ENCODE peak calls at places on chromosomes 12 and 14, in six cellular contexts. M is ascending aorta, B is adrenal gland, C is heart left ventricle, U is astrocyte, L is endothelial cell of umbilical vein. V is an unnamed sample.

GRCh38 chr12:75366629-75367028 is 24.3 kb upstream of the GLIPR1L2 start:
- DNase-seq in M (no peak), U (peak; percentile 59), L (peak; percentile 2), C (no peak), B (no peak), V (no peak)

GRCh38 chr14:59771577-59771976 is 99.0 kb downstream of the RTN1 start:
- DNase-seq in L (peak; percentile 70), C (no peak), B (no peak), M (no peak), U (peak; percentile 85), V (peak; percentile 76)

GRCh38 chr14:21476526-21476924 is 234 bp downstream of the RAB2B start:
- DNase-seq in L (no peak), U (peak; percentile 42), M (no peak), B (peak; percentile 85), C (peak; percentile 85), V (peak; percentile 69)

GRCh38 chr12:24760606-24761378 is 188.1 kb downstream of the BCAT1 start:
- DNase-seq in U (no peak), M (no peak), C (no peak), L (no peak), B (no peak), V (no peak)

GRCh38 chr12:77724367-77724957 is 106.2 kb upstream of the NAV3 start:
- DNase-seq in L (peak; percentile 61), B (no peak), M (no peak), C (peak; percentile 6), U (peak; percentile 37), V (peak; percentile 52)

GRCh38 chr14:89128616-89129015 is 288.4 kb downstream of the FOXN3 start:
- DNase-seq in L (no peak), U (no peak), B (no peak), M (no peak), C (no peak), V (no peak)

GRCh38 chr12:104048162-104048561 is 1.8 kb downstream of the GLT8D2 start:
- DNase-seq in U (no peak), L (no peak), B (no peak), M (no peak), C (no peak), V (no peak)

GRCh38 chr14:52064174-52064573 is 4.7 kb downstream of the NID2 start:
- DNase-seq in C (no peak), U (no peak), L (no peak), B (no peak), M (no peak), V (no peak)

GRCh38 chr12:62210422-62210821 is 49.8 kb upstream of the USP15 start:
- DNase-seq in M (no peak), L (peak; percentile 39), C (no peak), B (no peak), U (peak; percentile 12), V (peak; percentile 52)

GRCh38 chr12:114698566-114699163 is 14.7 kb upstream of the TBX3 start:
- DNase-seq in U (no peak), C (no peak), M (no peak), L (no peak), B (no peak), V (no peak)

GRCh38 chr12:121295746-121296617 is 527 bp downstream of the CAMKK2 start:
- DNase-seq in B (peak; percentile 37), L (peak; percentile 13), M (no peak), U (no peak), C (peak; percentile 33), V (no peak)

GRCh38 chr12:113794774-113795173 is 171.4 kb downstream of the RBM19 start:
- DNase-seq in L (no peak), C (no peak), B (no peak), U (no peak), M (no peak), V (no peak)

GRCh38 chr14:51118993-51119392 is 24.1 kb upstream of the TRIM9 start:
- DNase-seq in L (no peak), M (no peak), B (no peak), C (no peak), U (no peak), V (no peak)

GRCh38 chr14:38098074-38098846 is 109.4 kb upstream of the SSTR1 start:
- DNase-seq in M (no peak), C (no peak), U (peak; percentile 63), B (peak; percentile 17), L (no peak), V (peak; percentile 42)

GRCh38 chr14:53620325-53620716 is 336.3 kb downstream of the BMP4 start:
- DNase-seq in U (peak; percentile 57), C (no peak), L (no peak), B (no peak), M (no peak), V (no peak)

GRCh38 chr12:129186952-129187351 is 333.7 kb downstream of the GLT1D1 start:
- DNase-seq in C (no peak), L (no peak), U (no peak), B (no peak), M (no peak), V (no peak)

GRCh38 chr12:28535216-28535615 is 345.0 kb downstream of the CCDC91 start:
- DNase-seq in L (peak; percentile 14), C (no peak), B (no peak), U (peak; percentile 63), M (no peak), V (peak; percentile 9)

GRCh38 chr12:12645485-12645884 is 33.8 kb downstream of the CREBL2 start:
- DNase-seq in U (peak; percentile 14), L (peak; percentile 6), C (no peak), M (no peak), B (no peak), V (peak; percentile 22)

GRCh38 chr12:9906888-9907287 is 25.3 kb downstream of the CLEC2A start:
- DNase-seq in B (no peak), U (no peak), L (no peak), C (no peak), M (no peak), V (peak; percentile 24)

GRCh38 chr12:122006186-122006926 is 15.3 kb upstream of the BCL7A start:
- DNase-seq in U (no peak), L (no peak), M (no peak), C (no peak), B (no peak), V (no peak)

GRCh38 chr14:20631821-20632389 is 9.6 kb downstream of the OR6S1 start:
- DNase-seq in U (peak; percentile 20), C (peak; percentile 56), B (peak; percentile 63), M (no peak), L (peak; percentile 31), V (peak; percentile 50)

GRCh38 chr12:29537292-29537691 is 39.8 kb upstream of the OVCH1 start:
- DNase-seq in U (peak; percentile 64), L (peak; percentile 27), C (no peak), B (no peak), M (no peak), V (peak; percentile 90)

GRCh38 chr12:79407671-79408622 is 282.8 kb downstream of the PAWR start:
- DNase-seq in B (peak; percentile 67), L (peak; percentile 88), U (peak; percentile 79), M (no peak), C (peak; percentile 26), V (peak; percentile 79)

GRCh38 chr12:107115119-107115518 is 21.8 kb upstream of the CRY1 start:
- DNase-seq in L (no peak), B (no peak), U (no peak), C (no peak), M (no peak), V (no peak)

GRCh38 chr12:29350080-29350479 is 30.9 kb downstream of the ERGIC2 start:
- DNase-seq in B (no peak), M (no peak), C (no peak), L (peak; percentile 10), U (peak; percentile 25), V (peak; percentile 33)

GRCh38 chr12:64722835-64723234 is 36.4 kb downstream of the GNS start:
- DNase-seq in M (no peak), L (no peak), U (no peak), B (no peak), C (no peak), V (no peak)

DNA sequence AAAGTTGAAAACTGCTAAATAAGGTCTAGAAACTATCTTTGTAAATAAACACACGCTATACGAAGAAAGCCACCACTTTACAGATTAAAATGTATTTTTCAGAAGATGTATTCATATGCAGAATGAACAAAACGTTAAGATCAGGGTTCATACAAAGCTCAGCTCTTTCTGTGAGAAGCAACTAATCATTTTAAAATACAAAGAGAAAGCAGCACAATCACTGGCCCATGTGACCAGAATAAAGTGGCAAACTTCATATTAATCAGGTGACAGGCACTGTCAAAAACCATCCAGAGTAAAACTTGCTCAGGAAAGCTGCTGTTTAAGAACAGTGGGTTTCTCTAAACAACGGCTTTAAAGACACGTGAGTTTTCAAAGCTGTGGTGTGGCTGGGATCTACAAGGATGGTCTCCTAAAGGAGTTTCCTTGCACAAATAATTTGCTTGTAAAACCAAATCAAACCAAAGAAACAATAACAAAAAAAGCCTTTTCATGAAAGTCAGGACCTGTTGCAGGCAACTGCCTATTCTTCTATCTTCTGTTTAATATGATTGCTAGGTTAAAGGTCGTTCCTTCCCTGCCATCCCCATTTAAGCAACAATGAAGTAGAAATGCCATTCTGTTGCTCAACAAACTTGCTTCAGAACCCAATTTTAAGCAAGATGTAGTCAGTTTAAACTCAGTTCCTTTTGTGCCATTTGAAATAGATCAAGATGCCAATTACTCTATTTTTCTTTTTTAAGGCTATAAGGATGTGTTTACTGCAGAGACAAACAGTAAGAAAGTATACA is 22.3 kb downstream of the SEL1L start:
- DNase-seq in M (no peak), L (no peak), C (no peak), B (no peak), U (no peak), V (no peak)
- H3K36me3 ChIP-seq in M (peaks cover 32% of the 10 kb centered on the region), L (peaks cover 2% of the 10 kb centered on the region), C (peaks cover 33% of the 10 kb centered on the region), B (no peaks in the 10 kb centered on the region), U (no peaks in the 10 kb centered on the region), V (peaks cover 5% of the 10 kb centered on the region)

GRCh38 chr12:50174971-50175715 is 8.0 kb upstream of the CERS5 start:
- DNase-seq in C (peak; percentile 22), U (peak; percentile 61), B (no peak), M (no peak), L (peak; percentile 87), V (peak; percentile 56)
- TF ChIP-seq CTCF in C (peak; percentile 82), U (peak; percentile 64), B (peak; percentile 79), M (peak; percentile 72), L (peak; percentile 38), V (peak; percentile 28)

GRCh38 chr14:103662591-103662990 is 33.6 kb downstream of the KLC1 start:
- DNase-seq in M (no peak), U (no peak), L (no peak), C (no peak), B (no peak), V (no peak)
- H3K36me3 ChIP-seq in M (peaks cover 89% of the 10 kb centered on the region), U (peaks cover 37% of the 10 kb centered on the region), L (peaks cover 19% of the 10 kb centered on the region), C (peaks cover 99% of the 10 kb centered on the region), B (no peaks in the 10 kb centered on the region), V (peaks cover 28% of the 10 kb centered on the region)

GRCh38 chr14:84247693-84248092 is 1282.3 kb upstream of the FLRT2 start:
- DNase-seq in C (no peak), M (no peak), L (no peak), U (no peak), B (no peak), V (no peak)

GRCh38 chr14:84252706-84253105 is 1277.2 kb upstream of the FLRT2 start:
- DNase-seq in M (no peak), C (no peak), L (peak; percentile 54), U (no peak), B (no peak), V (no peak)

GRCh38 chr14:84254205-84254788 is 1275.6 kb upstream of the FLRT2 start:
- DNase-seq in L (peak; percentile 96), B (peak; percentile 25), M (no peak), C (peak; percentile 42), U (no peak), V (no peak)

DNA sequence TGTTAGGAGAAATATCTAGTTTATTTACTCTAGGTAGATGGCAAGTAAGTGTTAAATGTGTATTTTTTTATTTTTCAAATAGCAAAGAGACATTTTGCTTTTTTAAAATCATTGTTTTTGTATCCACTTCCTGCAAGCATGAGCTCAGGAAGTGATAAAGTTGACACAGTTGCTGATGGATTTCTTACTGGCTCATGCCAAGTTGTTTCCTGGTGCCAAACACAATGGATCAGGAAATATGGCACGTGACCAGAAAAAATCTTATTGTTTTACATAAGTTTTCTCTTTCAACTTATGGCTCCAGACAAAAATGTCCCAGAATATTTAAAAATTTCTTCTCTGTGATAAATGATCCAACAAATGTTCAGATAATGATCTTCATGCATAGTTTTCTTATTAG is 1279.1 kb upstream of the FLRT2 start:
- DNase-seq in B (no peak), U (no peak), M (no peak), L (peak; percentile 94), C (no peak), V (no peak)
- TF ChIP-seq CTCF in B (no peak), U (no peak), M (no peak), L (no peak), C (no peak), V (no peak)